ENCODE peak calls at places on chromosomes 12 and 14, in ten cellular contexts. S is OCI-LY7; W is heart right ventricle; A is heart left ventricle; H is mesenchymal stem cell; L is endodermal cell; U is cardiac muscle cell; C is neuronal stem cell; B is MM.1S; T is effector memory CD4-positive, alpha-beta T cell. M is an unnamed sample. For H3K4me1, the result is how much of the 10 kb centered on the place peaks cover.

GRCh38 chr14:72253503-72253902 is 321.3 kb downstream of the RGS6 start:
- DNase-seq in S (no peak), W (no peak), A (no peak), H (no peak), L (no peak), U (no peak), C (no peak), B (no peak), T (no peak), M (no peak)

GRCh38 chr12:121713257-121714155 is 954 bp downstream of the TMEM120B start:
- DNase-seq in S (no peak), W (peak), A (peak), H (peak), L (no peak), U (peak), C (no peak), B (no peak), T (no peak), M (no peak)

GRCh38 chr12:54991161-54991991 is 6.8 kb upstream of the TESPA1 start:
- DNase-seq in S (peak), W (no peak), A (no peak), H (no peak), L (no peak), U (no peak), C (no peak), B (peak), T (no peak), M (no peak)

GRCh38 chr12:102481705-102482104 is 1.3 kb upstream of the IGF1 start:
- DNase-seq in S (no peak), W (no peak), A (no peak), H (no peak), L (no peak), U (no peak), C (no peak), B (no peak), T (no peak), M (no peak)

GRCh38 chr12:27686147-27686546 is 10.1 kb upstream of the REP15 start:
- DNase-seq in S (no peak), W (no peak), A (no peak), H (no peak), L (no peak), U (no peak), C (no peak), B (no peak), T (no peak), M (no peak)

GRCh38 chr12:18653465-18653864 is 84.3 kb downstream of the PLCZ1 start:
- DNase-seq in S (no peak), W (no peak), A (no peak), H (no peak), L (no peak), U (no peak), C (no peak), B (no peak), T (no peak), M (no peak)

GRCh38 chr12:10389941-10390340 is at the start of gene KLRK1:
- DNase-seq in S (no peak), W (no peak), A (no peak), H (no peak), L (no peak), U (no peak), C (no peak), B (no peak), T (no peak), M (no peak)

GRCh38 chr12:71551529-71551928 is 111.9 kb downstream of the LGR5 start:
- DNase-seq in S (peak), W (no peak), A (no peak), H (peak), L (no peak), U (peak), C (no peak), B (no peak), T (no peak), M (no peak)

GRCh38 chr14:99233222-99234035 is 38.6 kb downstream of the BCL11B start:
- DNase-seq in S (no peak), W (no peak), A (no peak), H (no peak), L (no peak), U (no peak), C (no peak), B (no peak), T (no peak), M (no peak)

GRCh38 chr14:90576981-90577660 is 180.3 kb downstream of the CALM1 start:
- DNase-seq in S (no peak), W (no peak), A (no peak), H (no peak), L (no peak), U (no peak), C (no peak), B (no peak), T (no peak), M (no peak)

GRCh38 chr12:96210376-96211055 is 16.3 kb downstream of the ELK3 start:
- DNase-seq in S (no peak), W (no peak), A (no peak), H (no peak), L (no peak), U (no peak), C (no peak), B (no peak), T (no peak), M (no peak)

GRCh38 chr12:127912266-127912665 is 354.7 kb upstream of the TMEM132C start:
- DNase-seq in S (no peak), W (no peak), A (no peak), H (no peak), L (no peak), U (no peak), C (no peak), B (no peak), T (no peak), M (no peak)

GRCh38 chr12:6214633-6215032 is 14.4 kb downstream of the CD9 start:
- DNase-seq in S (no peak), W (no peak), A (no peak), H (no peak), L (no peak), U (no peak), C (no peak), B (no peak), T (no peak), M (no peak)

GRCh38 chr14:28243600-28243999 is 523.0 kb upstream of the FOXG1 start:
- DNase-seq in S (no peak), W (no peak), A (no peak), H (no peak), L (no peak), U (peak), C (peak), B (no peak), T (no peak), M (no peak)

GRCh38 chr14:55333785-55334485 is 62.7 kb downstream of the FBXO34 start:
- DNase-seq in S (no peak), W (no peak), A (no peak), H (peak), L (no peak), U (no peak), C (no peak), B (no peak), T (no peak), M (no peak)

GRCh38 chr12:57309420-57309819 is 58.4 kb upstream of the STAC3 start:
- DNase-seq in S (no peak), W (no peak), A (no peak), H (no peak), L (no peak), U (peak), C (no peak), B (peak), T (no peak), M (no peak)

GRCh38 chr12:124592050-124592449 is 24.6 kb upstream of the NCOR2 start:
- DNase-seq in S (no peak), W (no peak), A (no peak), H (peak), L (no peak), U (peak), C (no peak), B (no peak), T (no peak), M (no peak)

GRCh38 chr14:25090716-25091454 is 40.9 kb upstream of the STXBP6 start:
- DNase-seq in S (no peak), W (no peak), A (no peak), H (peak), L (peak), U (peak), C (peak), B (no peak), T (no peak), M (no peak)

GRCh38 chr12:53221203-53222076 is 10.6 kb downstream of the RARG start:
- DNase-seq in S (peak), W (peak), A (peak), H (peak), L (peak), U (peak), C (peak), B (peak), T (peak), M (peak)

GRCh38 chr12:21500786-21501257 is 613 bp downstream of the RECQL start:
- DNase-seq in S (peak), W (no peak), A (no peak), H (peak), L (no peak), U (no peak), C (no peak), B (no peak), T (no peak), M (no peak)

GRCh38 chr12:21505888-21506287 is 4.3 kb downstream of the GOLT1B start:
- DNase-seq in S (no peak), W (no peak), A (no peak), H (no peak), L (no peak), U (no peak), C (no peak), B (no peak), T (no peak), M (no peak)

GRCh38 chr12:21501258-21502163 is at the start of the genes GOLT1B and RECQL:
- DNase-seq in S (peak), W (peak), A (peak), H (peak), L (peak), U (peak), C (peak), B (peak), T (peak), M (peak)

GRCh38 chr12:21502164-21502496 is 541 bp downstream of the GOLT1B start:
- DNase-seq in S (peak), W (peak), A (no peak), H (peak), L (no peak), U (peak), C (no peak), B (peak), T (no peak), M (peak)

GRCh38 chr12:21502872-21503271 is 1.3 kb downstream of the GOLT1B start:
- DNase-seq in S (no peak), W (no peak), A (no peak), H (no peak), L (no peak), U (no peak), C (no peak), B (no peak), T (no peak), M (no peak)
- H3K4me1 ChIP-seq in S (under half), W (under half), A (half or more), H (under half), L (under half), U (under half), C (under half), B (under half), T (under half), M (half or more)

GRCh38 chr14:65280653-65281052 is 131.9 kb upstream of the FUT8 start:
- DNase-seq in S (no peak), W (no peak), A (no peak), H (no peak), L (no peak), U (no peak), C (no peak), B (no peak), T (no peak), M (peak)

GRCh38 chr14:65281991-65282908 is 130.3 kb upstream of the FUT8 start:
- DNase-seq in S (peak), W (no peak), A (no peak), H (peak), L (peak), U (peak), C (peak), B (peak), T (no peak), M (no peak)

GRCh38 chr14:65279958-65280357 is 132.6 kb upstream of the FUT8 start:
- DNase-seq in S (no peak), W (no peak), A (no peak), H (no peak), L (no peak), U (no peak), C (no peak), B (no peak), T (no peak), M (peak)

GRCh38 chr14:65279510-65279909 is 133.0 kb upstream of the FUT8 start:
- DNase-seq in S (no peak), W (no peak), A (no peak), H (no peak), L (no peak), U (no peak), C (no peak), B (no peak), T (no peak), M (no peak)

GRCh38 chr14:65282909-65283253 is 129.6 kb upstream of the FUT8 start:
- DNase-seq in S (peak), W (no peak), A (no peak), H (no peak), L (no peak), U (no peak), C (no peak), B (peak), T (no peak), M (no peak)
- H3K27ac ChIP-seq in S (peak), W (peak), A (peak), H (peak), L (peak), U (no peak), C (peak), B (peak), T (peak), M (peak)

GRCh38 chr12:108856428-108857157 is 790 bp downstream of the SSH1 start:
- DNase-seq in S (peak), W (peak), A (peak), H (peak), L (peak), U (peak), C (no peak), B (peak), T (peak), M (peak)
- H3K4me1 ChIP-seq in S (under half), W (under half), A (half or more), H (under half), L (under half), U (under half), C (under half), B (under half), T (under half), M (half or more)

GRCh38 chr12:106651552-106651951 is 68.7 kb downstream of the RFX4 start:
- DNase-seq in S (no peak), W (no peak), A (no peak), H (no peak), L (no peak), U (no peak), C (no peak), B (no peak), T (no peak), M (no peak)
- H3K27ac ChIP-seq in S (no peak), W (no peak), A (no peak), H (no peak), L (no peak), U (no peak), C (no peak), B (no peak), T (no peak), M (no peak)

DNA sequence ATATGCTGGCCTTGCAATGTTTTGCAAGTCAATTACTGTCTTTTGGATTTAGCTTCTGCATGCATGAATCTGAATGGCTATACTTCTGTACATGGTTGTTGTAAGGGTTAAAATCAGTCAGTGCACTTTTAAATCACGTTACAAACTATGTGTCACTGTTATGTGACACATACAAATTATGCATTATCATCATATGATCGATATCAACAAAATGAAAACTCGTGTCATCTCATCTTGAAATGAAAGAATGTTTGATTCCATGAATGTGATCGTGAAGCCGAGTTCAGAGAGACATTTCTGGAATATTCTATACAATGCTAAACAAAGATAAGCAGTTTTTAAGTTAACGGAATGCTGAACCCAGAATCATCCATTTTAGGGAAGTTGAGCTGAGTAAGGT is 116.5 kb downstream of the HMGA2 start:
- DNase-seq in S (no peak), W (no peak), A (no peak), H (no peak), L (no peak), U (no peak), C (no peak), B (no peak), T (no peak), M (no peak)
- H3K4me1 ChIP-seq in S (under half), W (under half), A (under half), H (under half), L (under half), U (under half), C (under half), B (under half), T (under half), M (under half)

GRCh38 chr14:30015471-30015870 is 87.8 kb upstream of the PRKD1 start:
- DNase-seq in S (no peak), W (no peak), A (no peak), H (no peak), L (no peak), U (no peak), C (no peak), B (no peak), T (no peak), M (no peak)
- H3K27ac ChIP-seq in S (no peak), W (no peak), A (no peak), H (no peak), L (no peak), U (no peak), C (no peak), B (no peak), T (no peak), M (no peak)

GRCh38 chr12:120693848-120694247 is 6.9 kb downstream of the MLEC start:
- DNase-seq in S (no peak), W (no peak), A (no peak), H (no peak), L (no peak), U (no peak), C (peak), B (no peak), T (no peak), M (no peak)
- H3K4me1 ChIP-seq in S (under half), W (under half), A (half or more), H (under half), L (under half), U (under half), C (half or more), B (under half), T (under half), M (under half)

M was measured in upper lobe of left lung.